ENCODE peak calls at places on chromosome 2, in ten cellular contexts. N is pancreas; E is NCI-H1930; L is stimulated activated CD8-positive, alpha-beta memory T cell treated with anti-CD3 and anti-CD28 coated beads, Interleukin-12 subunit alpha, Interleukin-12 subunit beta, amount 100 ng/mL, for 1 hour; J is GM23338; G is stimulated activated CD4-positive, alpha-beta T cell treated with anti-CD3 and anti-CD28 coated beads, Interleukin-1b, Interleukin-23, amount 100 ng/mL, for 24 hours; Z is stomach; Y is activated CD4-positive, alpha-beta memory T cell treated with anti-CD3 and anti-CD28 coated beads for 36 hours; B is HT1080; C is endothelial cell. O is an unnamed sample.
A peak's percentile ranks its signal among the peaks of the same experiment; 100 is the strongest.

GRCh38 chr2:223976635-223977226 is 19.5 kb downstream of the MRPL44 start:
- DNase-seq in E (no peak), N (no peak), J (no peak), Z (no peak), Y (no peak), G (no peak), C (no peak), B (peak; percentile 73), L (no peak), O (peak; percentile 52)

GRCh38 chr2:51304341-51304740 is 272.4 kb upstream of the NRXN1 start:
- DNase-seq in B (no peak), Y (no peak), C (no peak), E (no peak), L (no peak), J (no peak), N (no peak), Z (no peak), G (no peak), O (no peak)

GRCh38 chr2:7012141-7012809 is 95.1 kb downstream of the RNF144A start:
- DNase-seq in N (no peak), C (no peak), B (peak; percentile 89), Z (no peak), J (no peak), E (peak; percentile 88), G (no peak), Y (no peak), L (no peak), O (peak; percentile 42)

GRCh38 chr2:216519154-216519762 is 20.6 kb downstream of the RPL37A start:
- DNase-seq in J (peak; percentile 90), N (peak; percentile 77), L (peak; percentile 24), E (peak; percentile 58), C (peak; percentile 73), Z (peak; percentile 80), B (peak; percentile 67), Y (peak; percentile 42), G (no peak), O (peak; percentile 95)

GRCh38 chr2:195304310-195304709 is 352.7 kb upstream of the SLC39A10 start:
- DNase-seq in Y (no peak), J (peak; percentile 76), Z (no peak), L (no peak), N (no peak), E (no peak), B (peak; percentile 53), G (no peak), C (peak; percentile 7), O (peak; percentile 64)

GRCh38 chr2:226609361-226609760 is 190.3 kb downstream of the IRS1 start:
- DNase-seq in Y (no peak), L (no peak), N (no peak), E (no peak), B (peak; percentile 49), C (no peak), J (no peak), G (no peak), Z (no peak), O (peak; percentile 94)

GRCh38 chr2:84963692-84964405 is 7.1 kb upstream of the KCMF1 start:
- DNase-seq in J (no peak), L (no peak), C (no peak), G (no peak), Y (no peak), E (no peak), Z (no peak), B (peak; percentile 84), N (no peak), O (peak; percentile 93)

GRCh38 chr2:20838016-20838415 is 15.1 kb upstream of the LDAH start:
- DNase-seq in B (no peak), C (no peak), G (no peak), L (no peak), Z (no peak), Y (no peak), E (peak; percentile 73), N (no peak), J (no peak), O (no peak)

GRCh38 chr2:15498554-15498953 is 62.6 kb downstream of the NBAS start:
- DNase-seq in N (no peak), Y (no peak), G (no peak), L (no peak), J (no peak), B (no peak), C (no peak), E (no peak), Z (no peak), O (no peak)

GRCh38 chr2:75319951-75320350 is 120.6 kb upstream of the TACR1 start:
- DNase-seq in C (no peak), L (no peak), J (no peak), Y (no peak), G (no peak), Z (no peak), B (no peak), N (no peak), E (no peak), O (no peak)

GRCh38 chr2:43032248-43032893 is 194.0 kb downstream of the ZFP36L2 start:
- DNase-seq in B (no peak), Y (no peak), C (no peak), E (no peak), Z (peak; percentile 51), J (no peak), L (no peak), G (no peak), N (peak; percentile 68), O (no peak)

GRCh38 chr2:239279508-239280295 is 121.1 kb downstream of the HDAC4 start:
- DNase-seq in N (no peak), L (no peak), E (no peak), G (no peak), Z (peak; percentile 21), C (no peak), Y (no peak), B (no peak), J (no peak), O (no peak)

GRCh38 chr2:74747411-74748080 is 86.4 kb upstream of the HK2 start:
- DNase-seq in N (no peak), Z (no peak), L (no peak), C (no peak), Y (no peak), G (no peak), J (no peak), E (no peak), B (peak; percentile 61), O (peak; percentile 34)

GRCh38 chr2:120815292-120815691 is 79.6 kb downstream of the GLI2 start:
- DNase-seq in B (no peak), E (no peak), Y (no peak), L (no peak), J (no peak), C (no peak), G (no peak), Z (no peak), N (no peak), O (no peak)

GRCh38 chr2:118784860-118785259 is 62.6 kb downstream of the EN1 start:
- DNase-seq in E (no peak), N (no peak), J (no peak), C (no peak), L (no peak), G (no peak), B (no peak), Z (no peak), Y (no peak), O (peak; percentile 2)

GRCh38 chr2:149100739-149101699 is 62.5 kb downstream of the LYPD6B start:
- DNase-seq in N (peak; percentile 28), B (no peak), J (no peak), C (no peak), E (no peak), L (no peak), G (no peak), Z (no peak), Y (no peak), O (no peak)

GRCh38 chr2:105834931-105835330 is 90.2 kb downstream of the NCK2 start:
- DNase-seq in J (no peak), B (no peak), L (no peak), N (no peak), C (no peak), G (no peak), Y (no peak), E (no peak), Z (no peak), O (no peak)

GRCh38 chr2:870426-870825 is 80.2 kb upstream of the SNTG2 start:
- DNase-seq in N (no peak), G (no peak), B (no peak), C (no peak), E (no peak), Y (no peak), Z (peak; percentile 17), J (no peak), L (no peak), O (no peak)

GRCh38 chr2:205702576-205702975 is 20.3 kb downstream of the NRP2 start:
- DNase-seq in Y (no peak), J (no peak), Z (no peak), B (no peak), L (no peak), N (no peak), E (no peak), G (no peak), C (no peak), O (no peak)

GRCh38 chr2:101307950-101308431 is 510 bp downstream of the RNF149 start:
- DNase-seq in Y (peak; percentile 43), J (peak; percentile 45), Z (no peak), N (peak; percentile 42), B (peak; percentile 5), L (no peak), G (no peak), E (no peak), C (peak; percentile 25), O (peak; percentile 16)

GRCh38 chr2:224175010-224175409 is 135.9 kb upstream of the SERPINE2 start:
- DNase-seq in J (no peak), E (no peak), Y (no peak), N (no peak), G (no peak), Z (no peak), C (peak; percentile 39), B (no peak), L (no peak), O (no peak)

GRCh38 chr2:17580319-17580715 is 39.8 kb downstream of the VSNL1 start:
- DNase-seq in G (no peak), B (no peak), E (no peak), N (no peak), Z (no peak), C (no peak), J (no peak), L (no peak), Y (no peak), O (no peak)

GRCh38 chr2:5915926-5916325 is 223.7 kb downstream of the SOX11 start:
- DNase-seq in B (peak; percentile 13), E (no peak), N (peak; percentile 47), Y (peak; percentile 16), C (peak; percentile 67), L (no peak), J (peak; percentile 75), G (no peak), Z (peak; percentile 67), O (peak; percentile 32)

GRCh38 chr2:5661362-5661761 is 30.8 kb upstream of the SOX11 start:
- DNase-seq in J (no peak), N (no peak), C (no peak), E (no peak), L (no peak), Z (no peak), B (no peak), Y (no peak), G (no peak), O (no peak)

GRCh38 chr2:231640229-231640628 is 47.6 kb downstream of the TEX44 start:
- DNase-seq in B (no peak), Z (no peak), C (no peak), L (no peak), Y (no peak), J (no peak), G (no peak), N (no peak), E (no peak), O (no peak)

GRCh38 chr2:101149241-101150192 is 1.7 kb downstream of the TBC1D8 start:
- DNase-seq in E (no peak), G (no peak), Z (peak; percentile 40), N (peak; percentile 54), L (no peak), J (peak; percentile 32), C (no peak), Y (no peak), B (no peak), O (no peak)

GRCh38 chr2:73920577-73921545 is 5.8 kb upstream of the DGUOK start:
- DNase-seq in E (no peak), L (no peak), Y (peak; percentile 65), B (peak; percentile 27), J (peak; percentile 93), N (peak; percentile 21), Z (peak; percentile 49), C (peak; percentile 68), G (no peak), O (peak; percentile 26)

GRCh38 chr2:24021122-24021998 is 11.5 kb downstream of the MFSD2B start:
- DNase-seq in E (no peak), L (no peak), N (no peak), Y (peak; percentile 49), C (peak; percentile 58), B (peak; percentile 70), J (peak; percentile 87), Z (peak; percentile 37), G (no peak), O (no peak)

O was measured in choroid plexus epithelial cell.